ENCODE peak calls at places on chromosomes 11 and 22, in five cellular contexts. S is mesenchymal stem cell, N is SK-N-SH, G is fibroblast of lung, T is GM23338. L is an unnamed sample.

GRCh38 chr11:114031599-114032320 is 27.8 kb upstream of the ZBTB16 start:
- DNase-seq in S (no peak), N (no peak), G (no peak), T (no peak), L (no peak)

GRCh38 chr11:59199546-59200420 is 12.9 kb downstream of the MPEG1 start:
- DNase-seq in S (no peak), N (no peak), G (no peak), T (no peak), L (no peak)

GRCh38 chr11:38156495-38157146 is 1558.6 kb upstream of the RAG2 start:
- DNase-seq in S (no peak), N (no peak), G (no peak), T (no peak), L (no peak)

GRCh38 chr22:50542416-50542927 is 3.2 kb upstream of the KLHDC7B start:
- DNase-seq in S (no peak), N (no peak), G (no peak), T (no peak), L (no peak)

GRCh38 chr22:36258750-36259619 is 6.1 kb downstream of the APOL1 start:
- DNase-seq in S (peak), N (no peak), G (peak), T (peak), L (peak)

GRCh38 chr11:101401245-101401644 is 182.6 kb downstream of the TRPC6 start:
- DNase-seq in S (peak), N (no peak), G (peak), T (no peak), L (no peak)

GRCh38 chr11:32396991-32397390 is 38.3 kb downstream of the WT1 start:
- DNase-seq in S (no peak), N (no peak), G (no peak), T (no peak), L (no peak)

GRCh38 chr11:123103326-123103980 is 41.5 kb upstream of the HSPA8 start:
- DNase-seq in S (peak), N (peak), G (peak), T (peak), L (peak)

GRCh38 chr11:19715373-19715772 is 2.7 kb downstream of the NAV2 start:
- DNase-seq in S (peak), N (no peak), G (peak), T (no peak), L (peak)

GRCh38 chr11:35978891-35979290 is 35.0 kb downstream of the LDLRAD3 start:
- DNase-seq in S (no peak), N (no peak), G (no peak), T (no peak), L (no peak)

GRCh38 chr11:129740877-129741276 is 74.8 kb upstream of the TMEM45B start:
- DNase-seq in S (no peak), N (no peak), G (no peak), T (no peak), L (no peak)

GRCh38 chr11:11215058-11215815 is 137.8 kb downstream of the CSNK2A3 start:
- DNase-seq in S (no peak), N (no peak), G (no peak), T (no peak), L (no peak)

GRCh38 chr11:65852508-65853248 is 5.3 kb downstream of the CFL1 start:
- DNase-seq in S (no peak), N (peak), G (no peak), T (no peak), L (peak)

GRCh38 chr22:44880588-44881245 is 128.3 kb downstream of the ARHGAP8 start:
- DNase-seq in S (no peak), N (no peak), G (no peak), T (no peak), L (no peak)

GRCh38 chr11:2671748-2672147 is 28.0 kb downstream of the KCNQ1OT1 start:
- DNase-seq in S (no peak), N (no peak), G (no peak), T (no peak), L (no peak)

GRCh38 chr22:46986788-46987187 is 224.3 kb downstream of the TBC1D22A start:
- DNase-seq in S (no peak), N (no peak), G (no peak), T (no peak), L (no peak)

GRCh38 chr11:42473116-42473515 is 838.7 kb upstream of the API5 start:
- DNase-seq in S (no peak), N (peak), G (no peak), T (no peak), L (no peak)

GRCh38 chr11:2790581-2790925 is 90.8 kb upstream of the KCNQ1OT1 start:
- DNase-seq in S (no peak), N (no peak), G (no peak), T (no peak), L (no peak)

DNA sequence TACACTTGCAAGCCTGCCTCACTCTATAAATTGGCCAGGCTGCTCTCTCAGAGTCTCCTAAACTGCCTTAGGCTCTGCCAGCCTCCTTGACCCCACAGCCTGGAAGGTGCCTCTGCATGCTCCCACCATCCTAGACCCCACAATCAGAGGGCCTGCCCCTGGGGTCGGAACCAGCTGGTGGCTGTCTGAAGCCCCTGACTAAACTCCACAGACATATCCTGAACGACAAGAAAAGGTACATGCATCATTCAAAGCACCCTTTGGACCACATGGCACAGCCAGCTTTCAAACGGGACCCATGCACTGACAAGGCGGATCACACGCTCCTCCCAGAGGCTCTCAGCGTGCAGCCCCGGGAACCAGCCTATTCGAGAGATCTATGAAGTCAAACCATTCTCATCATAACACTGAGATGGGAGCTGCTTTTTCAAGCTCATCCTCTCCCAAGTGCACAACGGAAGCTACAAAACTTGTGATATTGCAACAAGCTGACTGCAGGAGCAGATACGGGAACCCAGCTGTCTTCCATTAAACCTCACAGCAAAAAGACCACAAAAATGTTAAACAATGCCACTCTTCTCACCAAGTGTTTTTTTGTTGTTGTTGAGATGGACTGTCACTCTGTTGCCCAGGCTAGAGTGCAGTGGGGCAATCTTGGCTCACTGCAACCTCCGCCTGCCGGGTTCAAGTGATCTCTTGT is 8.1 kb downstream of the SHANK2 start:
- DNase-seq in S (peak), N (peak), G (peak), T (no peak), L (no peak)
- H2AFZ ChIP-seq in S (no peak), N (no peak), G (no peak), T (no peak), L (no peak)

GRCh38 chr22:39498368-39498767 is 3.7 kb upstream of the MIEF1 start:
- DNase-seq in S (no peak), N (no peak), G (no peak), T (no peak), L (no peak)

GRCh38 chr22:39493759-39494158 is 8.3 kb upstream of the MIEF1 start:
- DNase-seq in S (peak), N (no peak), G (peak), T (no peak), L (no peak)

GRCh38 chr22:39498802-39499201 is 3.3 kb upstream of the MIEF1 start:
- DNase-seq in S (no peak), N (no peak), G (no peak), T (no peak), L (no peak)

GRCh38 chr22:39494471-39495120 is 7.5 kb upstream of the MIEF1 start:
- DNase-seq in S (peak), N (no peak), G (no peak), T (no peak), L (no peak)

GRCh38 chr22:39496131-39496838 is 5.8 kb upstream of the MIEF1 start:
- DNase-seq in S (peak), N (peak), G (peak), T (peak), L (peak)
- H2AFZ ChIP-seq in S (no peak), N (no peak), G (peak), T (no peak), L (peak)

DNA sequence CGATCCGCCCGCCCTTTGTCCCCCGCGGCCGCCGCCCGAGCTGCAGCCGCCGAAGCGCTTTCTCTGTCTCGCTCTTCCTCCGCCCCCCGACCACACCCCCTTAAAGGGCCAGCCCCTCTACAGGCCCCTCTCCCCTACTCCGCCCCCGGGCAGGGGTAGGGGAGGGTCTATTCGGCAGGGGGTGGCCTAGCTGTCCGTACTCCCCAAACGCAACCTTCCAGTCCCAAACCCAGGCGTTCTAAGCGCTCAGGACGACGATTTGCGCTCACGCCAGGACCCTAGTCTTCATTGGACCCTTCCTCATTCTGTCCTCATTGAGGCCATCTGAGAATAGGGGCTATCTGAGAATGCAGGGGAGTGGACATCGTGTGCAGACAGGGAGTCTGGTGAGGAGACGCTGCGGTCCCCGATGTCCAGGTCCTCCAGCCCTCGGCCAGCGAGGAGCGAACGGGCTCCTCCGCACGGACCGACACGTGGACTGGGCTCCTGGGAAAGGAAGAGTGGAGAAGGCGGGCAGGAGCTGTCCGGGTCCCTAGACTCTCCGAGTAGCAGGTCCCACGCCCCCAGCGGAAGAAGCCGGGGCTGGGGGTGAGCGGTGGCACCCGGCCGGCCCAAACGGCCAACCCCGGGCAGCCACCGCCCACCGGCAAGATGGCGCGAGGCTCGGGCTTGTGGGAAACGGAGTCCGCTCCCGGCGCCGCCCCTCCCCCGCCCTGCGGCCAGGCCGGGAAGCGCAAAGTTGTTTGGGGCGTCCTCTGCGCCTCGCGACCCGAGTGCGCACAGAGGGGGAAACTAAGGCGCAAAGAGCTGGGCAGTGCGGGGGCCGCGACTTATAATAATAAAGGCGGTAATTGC is at the start of gene PPP1R14B:
- DNase-seq in S (peak), N (peak), G (peak), T (peak), L (peak)
- H2AFZ ChIP-seq in S (peak), N (peak), G (peak), T (peak), L (peak)

DNA sequence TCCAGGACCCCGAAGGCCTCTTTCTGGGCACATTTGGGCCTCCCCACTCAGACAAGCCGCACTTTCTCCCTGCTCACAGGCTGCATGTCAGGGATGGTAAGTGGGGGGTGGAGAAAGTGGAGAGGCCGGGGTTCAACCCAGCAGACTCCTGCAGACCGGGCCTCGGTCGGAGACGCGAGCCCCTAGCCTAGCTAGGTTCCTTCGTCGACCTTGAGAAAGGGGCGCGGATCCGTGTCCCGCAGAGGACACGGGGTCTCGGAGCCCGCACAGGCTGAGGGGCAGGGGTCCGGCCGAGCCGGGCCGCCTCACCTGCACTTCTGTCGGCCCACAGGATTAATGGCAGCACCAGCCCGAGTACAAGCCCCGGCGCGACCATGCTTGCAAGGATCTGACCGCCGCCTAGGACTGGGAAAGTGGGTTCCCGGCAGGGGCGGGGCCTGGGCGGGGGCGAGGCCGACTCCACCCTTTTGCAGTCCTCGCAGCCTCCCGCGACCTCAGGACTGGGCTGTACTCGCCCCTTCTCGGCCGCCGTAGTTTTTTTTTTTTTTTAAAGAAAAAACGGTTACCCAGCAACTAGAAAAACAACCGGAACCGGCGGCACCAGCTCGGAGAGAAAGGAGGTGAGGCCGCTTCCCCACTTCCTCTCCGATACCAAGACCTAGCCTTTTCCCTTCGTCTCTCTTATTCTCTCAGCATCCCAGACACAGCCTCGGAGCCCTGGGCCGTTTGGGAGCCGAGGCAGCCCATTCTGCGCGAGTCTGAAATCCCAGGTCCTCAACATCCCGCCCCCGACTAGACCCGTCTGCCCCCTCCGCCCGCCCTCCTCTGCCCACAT is at the start of the genes SIAE and SPA17:
- DNase-seq in S (peak), N (peak), G (peak), T (peak), L (peak)
- H2AFZ ChIP-seq in S (peak), N (peak), G (peak), T (peak), L (peak)

GRCh38 chr22:22683668-22684361 is 39.4 kb downstream of the GGTLC2 start:
- DNase-seq in S (no peak), N (no peak), G (no peak), T (no peak), L (no peak)
- H2AFZ ChIP-seq in S (no peak), N (no peak), G (no peak), T (no peak), L (no peak)

GRCh38 chr11:130765951-130766649 is 150.2 kb downstream of the SNX19 start:
- DNase-seq in S (peak), N (no peak), G (peak), T (no peak), L (no peak)

GRCh38 chr11:130765369-130765768 is 150.9 kb downstream of the SNX19 start:
- DNase-seq in S (no peak), N (no peak), G (no peak), T (no peak), L (no peak)

GRCh38 chr11:130763087-130763980 is 152.9 kb downstream of the SNX19 start:
- DNase-seq in S (no peak), N (no peak), G (no peak), T (no peak), L (no peak)

GRCh38 chr11:130769782-130770565 is 146.3 kb downstream of the SNX19 start:
- DNase-seq in S (peak), N (no peak), G (no peak), T (no peak), L (no peak)

GRCh38 chr11:130766650-130767297 is 149.5 kb downstream of the SNX19 start:
- DNase-seq in S (no peak), N (no peak), G (no peak), T (no peak), L (no peak)
- H2AFZ ChIP-seq in S (no peak), N (no peak), G (no peak), T (no peak), L (no peak)

DNA sequence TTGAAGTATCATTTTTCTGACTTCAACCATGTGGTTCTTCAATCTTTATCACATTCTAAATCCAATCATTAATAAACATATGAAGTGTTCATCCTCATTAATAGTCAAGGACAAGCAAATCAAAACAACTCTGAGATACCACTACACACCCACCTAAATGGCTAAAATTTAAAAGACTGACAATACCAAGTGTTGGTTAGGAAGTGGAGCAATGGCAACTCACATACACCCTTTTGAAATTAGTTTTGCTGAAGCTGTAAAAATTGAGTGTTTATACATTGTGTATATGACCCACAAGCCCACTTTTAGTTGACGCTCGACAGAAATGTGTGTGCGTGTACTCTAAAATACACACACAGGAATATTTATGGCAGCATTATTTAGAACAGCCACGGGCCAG is 36.7 kb upstream of the LMO2 start:
- DNase-seq in S (no peak), N (no peak), G (no peak), T (no peak), L (no peak)
- H2AFZ ChIP-seq in S (no peak), N (no peak), G (no peak), T (no peak), L (no peak)

GRCh38 chr11:96744697-96745096 is 354.9 kb downstream of the JRKL start:
- DNase-seq in S (peak), N (no peak), G (peak), T (no peak), L (no peak)

GRCh38 chr11:96738311-96738710 is 348.5 kb downstream of the JRKL start:
- DNase-seq in S (no peak), N (no peak), G (no peak), T (no peak), L (no peak)

GRCh38 chr11:96736591-96736990 is 346.8 kb downstream of the JRKL start:
- DNase-seq in S (no peak), N (no peak), G (no peak), T (no peak), L (no peak)

DNA sequence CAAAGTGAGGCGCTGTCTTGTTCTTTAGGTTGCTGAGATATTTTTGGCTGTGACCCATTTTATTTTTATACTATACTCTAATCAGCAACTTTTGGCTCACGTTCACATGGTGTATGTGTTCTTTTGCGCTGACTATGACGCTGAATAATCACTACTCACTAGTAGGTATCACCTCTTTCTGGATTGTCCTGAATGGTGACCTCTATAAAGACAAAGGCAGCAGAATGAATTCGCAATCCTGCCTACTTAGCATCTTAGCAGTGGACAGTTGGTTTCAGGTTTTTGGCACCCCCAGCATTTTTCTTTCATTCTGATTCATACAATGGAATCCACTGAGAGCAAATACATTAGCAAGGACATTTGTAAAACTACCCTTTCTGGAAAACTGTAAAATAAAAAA is 351.3 kb downstream of the JRKL start:
- DNase-seq in S (no peak), N (no peak), G (peak), T (no peak), L (no peak)
- H2AFZ ChIP-seq in S (no peak), N (peak), G (no peak), T (no peak), L (no peak)

GRCh38 chr11:57332694-57333440 is 2.8 kb downstream of the SSRP1 start:
- DNase-seq in S (peak), N (no peak), G (no peak), T (no peak), L (no peak)
- H2AFZ ChIP-seq in S (no peak), N (no peak), G (no peak), T (no peak), L (no peak)

L was measured in hepatocyte.